ENCODE peak calls at places on chromosome 21, in nine cellular contexts. X is IMR-90, K is A549, Q is transverse colon, Y is NB4, H is heart left ventricle, L is adrenal gland, R is esophagus squamous epithelium, M is suprapubic skin. C is an unnamed sample.

GRCh38 chr21:45031231-45032191 is 42.9 kb upstream of the ADARB1 start:
- DNase-seq in R (no peak), H (no peak), M (peak), K (no peak), L (no peak), Y (no peak), X (no peak), Q (no peak), C (no peak)

GRCh38 chr21:36610201-36610600 is 88.7 kb upstream of the SIM2 start:
- DNase-seq in L (no peak), Q (no peak), R (no peak), X (peak), Y (no peak), H (no peak), M (no peak), K (no peak), C (no peak)

GRCh38 chr21:37866027-37866426 is 50.2 kb downstream of the KCNJ6 start:
- DNase-seq in L (no peak), X (no peak), Y (peak), H (no peak), Q (no peak), K (no peak), M (no peak), R (no peak), C (no peak)

GRCh38 chr21:16406355-16406754 is 676.6 kb downstream of the USP25 start:
- DNase-seq in M (no peak), Y (no peak), L (no peak), X (no peak), Q (no peak), R (no peak), K (no peak), H (no peak), C (no peak)

GRCh38 chr21:37907076-37907475 is 9.2 kb downstream of the KCNJ6 start:
- DNase-seq in X (no peak), K (no peak), Y (no peak), M (no peak), L (no peak), H (no peak), R (no peak), Q (no peak), C (no peak)

GRCh38 chr21:15132781-15133180 is 68.0 kb upstream of the NRIP1 start:
- DNase-seq in H (no peak), Y (no peak), L (no peak), M (no peak), R (no peak), Q (no peak), K (no peak), X (no peak), C (no peak)

GRCh38 chr21:29105218-29105617 is 25.2 kb upstream of the MAP3K7CL start:
- DNase-seq in M (no peak), Y (no peak), X (peak), L (no peak), Q (no peak), R (no peak), H (no peak), K (no peak), C (no peak)

GRCh38 chr21:35048706-35049617 is at the start of gene RUNX1:
- DNase-seq in Y (peak), L (peak), R (peak), M (no peak), K (no peak), H (peak), X (peak), Q (peak), C (no peak)

GRCh38 chr21:25490742-25491141 is 116.5 kb downstream of the MRPL39 start:
- DNase-seq in X (peak), K (no peak), L (no peak), M (no peak), H (no peak), R (no peak), Y (no peak), Q (no peak), C (no peak)

GRCh38 chr21:34351786-34352241 is 12.0 kb upstream of the KCNE2 start:
- DNase-seq in Y (peak), R (no peak), K (peak), H (no peak), X (peak), L (peak), M (no peak), Q (peak), C (no peak)

GRCh38 chr21:25691931-25692330 is 42.8 kb downstream of the ATP5PF start:
- DNase-seq in H (no peak), K (no peak), M (no peak), X (peak), Q (no peak), R (no peak), L (no peak), Y (no peak), C (no peak)

GRCh38 chr21:18812308-18812707 is 408.7 kb upstream of the TMPRSS15 start:
- DNase-seq in H (no peak), M (no peak), L (no peak), K (no peak), R (no peak), Y (peak), X (no peak), Q (no peak), C (no peak)

GRCh38 chr21:15084668-15085067 is 19.9 kb upstream of the NRIP1 start:
- DNase-seq in H (no peak), Q (no peak), X (no peak), R (no peak), M (no peak), L (no peak), Y (no peak), K (no peak), C (no peak)

GRCh38 chr21:35521293-35521692 is 472.2 kb upstream of the RUNX1 start:
- DNase-seq in K (no peak), L (no peak), X (no peak), Y (no peak), M (no peak), Q (no peak), H (no peak), R (no peak), C (no peak)

GRCh38 chr21:15227919-15228318 is 163.1 kb upstream of the NRIP1 start:
- DNase-seq in H (no peak), X (no peak), R (no peak), Y (no peak), Q (no peak), M (no peak), K (no peak), L (no peak), C (no peak)

GRCh38 chr21:44927587-44928461 is 7.1 kb upstream of the ITGB2 start:
- DNase-seq in Y (peak), X (peak), H (peak), L (no peak), M (no peak), K (peak), Q (peak), R (no peak), C (no peak)

GRCh38 chr21:44802396-44803153 is 955 bp upstream of the UBE2G2 start:
- DNase-seq in L (no peak), M (no peak), X (no peak), K (peak), H (no peak), R (no peak), Y (peak), Q (no peak), C (no peak)

GRCh38 chr21:31220567-31220966 is 123.5 kb downstream of the TIAM1 start:
- DNase-seq in K (no peak), M (no peak), H (no peak), L (no peak), Y (peak), R (no peak), X (peak), Q (no peak), C (no peak)

GRCh38 chr21:14880922-14881321 is 183.9 kb downstream of the NRIP1 start:
- DNase-seq in X (peak), M (no peak), R (no peak), K (no peak), Q (no peak), H (no peak), Y (no peak), L (no peak), C (no peak)

GRCh38 chr21:34974162-34974981 is 74.7 kb downstream of the RUNX1 start:
- DNase-seq in M (no peak), H (no peak), X (peak), K (no peak), Y (no peak), R (no peak), Q (no peak), L (no peak), C (no peak)

GRCh38 chr21:24896735-24897124 is 710.6 kb downstream of the MRPL39 start:
- DNase-seq in R (no peak), X (no peak), Q (no peak), L (no peak), H (no peak), Y (no peak), M (no peak), K (no peak), C (no peak)

GRCh38 chr21:27572681-27573080 is 605.8 kb upstream of the ADAMTS5 start:
- DNase-seq in Y (no peak), K (no peak), Q (no peak), R (no peak), M (no peak), H (no peak), X (peak), L (no peak), C (no peak)

GRCh38 chr21:36816556-36817130 is 117.7 kb downstream of the SIM2 start:
- DNase-seq in K (no peak), H (no peak), R (no peak), L (no peak), Q (no peak), X (peak), Y (no peak), M (no peak), C (no peak)

GRCh38 chr21:37348664-37349063 is 17.9 kb upstream of the DYRK1A start:
- DNase-seq in K (no peak), L (no peak), X (no peak), R (no peak), Y (peak), H (no peak), Q (no peak), M (no peak), C (no peak)

GRCh38 chr21:18608226-18608625 is 204.6 kb upstream of the TMPRSS15 start:
- DNase-seq in K (no peak), L (no peak), H (no peak), Q (no peak), Y (no peak), R (no peak), X (no peak), M (no peak), C (no peak)

GRCh38 chr21:30981403-30981802 is 56.9 kb downstream of the KRTAP19-8 start:
- DNase-seq in Q (no peak), X (no peak), H (no peak), Y (peak), R (no peak), M (no peak), L (no peak), K (no peak), C (no peak)

GRCh38 chr21:27026501-27026900 is 59.6 kb upstream of the ADAMTS5 start:
- DNase-seq in Q (no peak), R (no peak), Y (no peak), M (no peak), X (peak), H (no peak), L (no peak), K (no peak), C (no peak)

GRCh38 chr21:35084869-35085268 is 35.8 kb upstream of the RUNX1 start:
- DNase-seq in M (no peak), Y (no peak), K (peak), L (no peak), X (peak), Q (no peak), H (no peak), R (no peak), C (no peak)

GRCh38 chr21:15279484-15279883 is 214.7 kb upstream of the NRIP1 start:
- DNase-seq in Q (no peak), L (no peak), R (no peak), X (no peak), K (no peak), Y (no peak), M (no peak), H (no peak), C (no peak)

GRCh38 chr21:33237446-33237845 is 7.7 kb downstream of the IFNAR2 start:
- DNase-seq in M (no peak), R (no peak), Y (no peak), Q (no peak), K (no peak), H (no peak), X (no peak), L (no peak), C (no peak)
- H3K4me3 ChIP-seq in M (no peak), R (no peak), Y (no peak), Q (no peak), K (no peak), H (no peak), X (no peak), L (no peak), C (no peak)

GRCh38 chr21:32372755-32373154 is 20.1 kb downstream of the URB1 start:
- DNase-seq in R (no peak), Y (no peak), Q (no peak), K (no peak), L (no peak), X (peak), M (no peak), H (no peak), C (no peak)

GRCh38 chr21:32370971-32371766 is 21.6 kb downstream of the URB1 start:
- DNase-seq in X (peak), R (no peak), L (no peak), H (no peak), M (peak), Q (no peak), Y (no peak), K (no peak), C (no peak)

GRCh38 chr21:32368386-32368785 is 24.4 kb downstream of the URB1 start:
- DNase-seq in K (no peak), R (no peak), Q (no peak), H (no peak), M (no peak), L (no peak), X (peak), Y (no peak), C (no peak)

GRCh38 chr21:32367158-32367557 is 25.7 kb downstream of the URB1 start:
- DNase-seq in Q (no peak), K (no peak), H (no peak), R (no peak), M (peak), Y (no peak), X (no peak), L (peak), C (no peak)

GRCh38 chr21:32371913-32372314 is 20.9 kb downstream of the URB1 start:
- DNase-seq in K (no peak), L (peak), M (peak), Q (no peak), R (no peak), X (peak), H (no peak), Y (peak), C (no peak)
- TF ChIP-seq POLR2A in K (no peak), L (no peak), M (no peak), Q (no peak), R (no peak), X (no peak), H (no peak), Y (no peak), C (no peak)

GRCh38 chr21:46092811-46093667 is 4.9 kb upstream of the COL6A2 start:
- DNase-seq in Q (no peak), X (no peak), M (peak), K (no peak), Y (no peak), L (peak), H (no peak), R (no peak), C (no peak)
- TF ChIP-seq CTCF in Q (no peak), X (peak), M (no peak), K (no peak), Y (no peak), L (no peak), H (no peak), R (no peak), C (no peak)

DNA sequence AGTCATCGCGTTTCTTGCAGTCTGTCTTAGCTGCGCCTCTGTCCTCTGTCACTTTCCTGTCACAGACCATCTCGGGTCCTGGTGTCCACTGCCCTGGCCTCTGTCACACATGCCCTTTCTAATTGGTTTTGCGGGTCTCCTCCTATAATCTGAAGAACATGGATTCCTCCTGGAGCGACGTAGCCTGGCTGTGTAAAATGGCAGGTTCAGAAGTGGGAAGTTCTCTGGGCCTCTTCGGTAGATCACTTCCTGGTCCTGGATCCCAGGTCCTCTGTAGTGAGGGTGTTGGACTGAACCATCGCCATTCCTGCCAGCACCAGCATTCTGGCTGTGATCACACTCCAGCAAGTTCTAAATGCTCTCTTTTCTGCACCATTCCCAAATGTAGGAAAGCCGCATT is 857 bp downstream of the FAM3B start:
- DNase-seq in H (no peak), K (no peak), L (no peak), R (no peak), M (no peak), X (no peak), Y (no peak), Q (no peak), C (no peak)
- H3K4me3 ChIP-seq in H (no peak), K (no peak), L (no peak), R (peak), M (no peak), X (no peak), Y (no peak), Q (no peak), C (no peak)

DNA sequence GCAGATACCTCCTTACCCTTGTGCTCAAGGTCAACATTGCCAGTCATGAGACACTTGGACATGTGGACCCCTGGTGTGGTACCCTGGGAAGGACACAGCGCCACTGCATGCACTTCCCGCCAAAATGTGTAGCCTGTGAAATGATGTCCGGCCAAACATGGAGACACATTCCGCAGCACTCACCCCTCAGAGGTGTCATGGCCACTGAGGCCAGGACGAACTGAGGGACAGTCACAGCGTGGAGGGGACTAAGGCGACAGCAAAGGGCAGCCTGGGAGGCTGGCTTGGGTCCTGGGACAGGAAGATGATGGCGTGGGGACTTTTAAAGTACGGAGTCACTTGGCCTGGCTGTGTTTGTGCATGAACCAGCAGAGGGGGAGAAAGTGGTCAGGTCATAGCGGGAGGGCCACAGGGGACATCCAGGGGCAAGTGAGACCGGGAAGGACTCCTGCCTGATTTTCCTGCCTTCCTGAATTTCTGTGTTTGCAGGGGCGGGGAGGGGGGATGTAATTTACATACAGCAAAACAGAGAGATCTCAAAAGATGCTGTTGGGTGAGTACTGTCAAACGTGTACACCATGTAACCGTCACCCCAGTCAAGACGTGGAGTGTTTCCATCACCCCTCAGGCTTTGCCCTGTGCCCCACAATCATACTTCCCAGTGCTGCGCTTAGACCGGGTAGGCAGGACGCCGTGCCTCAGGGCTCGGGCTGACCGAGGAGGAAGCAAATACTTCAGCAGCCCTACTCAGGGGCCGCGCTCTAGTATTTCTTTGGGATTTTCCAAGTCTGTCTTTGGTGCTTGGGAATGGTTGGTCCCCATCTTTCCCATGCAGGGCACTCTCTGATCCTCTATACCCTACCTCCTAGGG is 45.2 kb downstream of the WDR4 start:
- DNase-seq in R (no peak), X (no peak), K (no peak), M (no peak), L (peak), Y (no peak), Q (no peak), H (no peak), C (no peak)
- TF ChIP-seq POLR2A in R (no peak), X (no peak), K (no peak), M (no peak), L (no peak), Y (no peak), Q (no peak), H (no peak), C (no peak)

GRCh38 chr21:39313457-39314154 is at the start of gene BRWD1:
- DNase-seq in R (peak), L (peak), Q (peak), H (peak), Y (peak), K (peak), M (peak), X (peak), C (peak)
- TF ChIP-seq CTCF in R (no peak), L (peak), Q (no peak), H (peak), Y (peak), K (peak), M (peak), X (peak), C (peak)

GRCh38 chr21:39119696-39120290 is 63.5 kb downstream of the PSMG1 start:
- DNase-seq in Q (no peak), L (no peak), K (no peak), Y (no peak), R (no peak), H (no peak), M (no peak), X (no peak), C (no peak)

GRCh38 chr21:39118604-39119215 is 64.5 kb downstream of the PSMG1 start:
- DNase-seq in Y (no peak), M (no peak), H (no peak), L (no peak), R (no peak), K (no peak), X (no peak), Q (no peak), C (peak)

GRCh38 chr21:39123375-39123774 is 59.9 kb downstream of the PSMG1 start:
- DNase-seq in M (no peak), R (no peak), Q (no peak), H (no peak), X (no peak), K (no peak), Y (no peak), L (no peak), C (no peak)

GRCh38 chr21:39120876-39121599 is 62.2 kb downstream of the PSMG1 start:
- DNase-seq in X (no peak), H (no peak), K (no peak), M (no peak), Y (no peak), L (no peak), R (no peak), Q (no peak), C (no peak)

GRCh38 chr21:39121600-39122355 is 61.5 kb downstream of the PSMG1 start:
- DNase-seq in Y (no peak), M (no peak), X (no peak), H (no peak), Q (no peak), L (no peak), R (no peak), K (no peak), C (peak)
- H3K4me3 ChIP-seq in Y (no peak), M (no peak), X (no peak), H (no peak), Q (no peak), L (no peak), R (no peak), K (no peak), C (no peak)

DNA sequence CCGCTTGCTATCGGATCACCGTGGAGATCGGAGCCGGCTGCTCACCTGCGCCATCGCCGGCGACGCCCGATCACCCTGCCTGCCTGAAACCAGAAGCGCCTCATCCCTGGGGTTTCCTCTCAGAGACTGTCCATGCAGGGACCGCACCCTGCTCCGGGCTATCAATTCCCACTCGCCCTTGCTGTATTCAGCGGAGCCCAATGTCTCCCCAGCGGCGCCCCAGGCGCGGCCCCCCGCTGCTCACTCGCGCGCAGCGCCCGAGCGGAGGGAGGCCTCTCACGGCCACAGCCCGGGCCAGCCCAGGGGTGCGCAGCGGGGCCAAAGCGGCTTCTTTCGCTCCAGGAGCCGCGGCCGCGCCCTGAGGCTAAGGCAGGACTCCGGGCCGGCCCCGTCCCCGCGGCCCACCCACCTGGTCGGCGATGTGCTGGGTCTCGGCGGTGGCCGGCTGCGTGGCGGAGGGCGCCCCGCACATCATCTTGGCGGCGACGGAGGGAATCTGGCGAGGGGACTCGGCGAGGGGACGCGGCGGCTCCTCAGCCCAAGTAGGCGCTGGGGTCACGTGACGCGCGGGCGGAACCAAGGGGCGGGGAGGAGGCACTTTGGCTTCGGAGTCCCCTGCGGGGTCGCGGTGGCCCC is at the start of gene CSTB:
- DNase-seq in Y (peak), R (no peak), L (peak), X (peak), H (peak), K (peak), M (peak), Q (peak), C (peak)
- TF ChIP-seq POLR2A in Y (peak), R (peak), L (peak), X (peak), H (no peak), K (peak), M (no peak), Q (peak), C (no peak)

C was measured in lower leg skin.